ENCODE peak calls at places on chromosomes 13 and 19, in nine cellular contexts. D is esophagus squamous epithelium, B is GM06990, C is tibial nerve, W is MM.1S, H is heart right ventricle, R is body of pancreas, S is cardiac muscle cell, M is RWPE1. A is an unnamed sample.
A peak's percentile ranks its signal among the peaks of the same experiment; 100 is the strongest.

GRCh38 chr13:59088716-59089115 is 1075.0 kb downstream of the DIAPH3 start:
- DNase-seq in D (no peak), B (no peak), C (no peak), W (no peak), H (no peak), R (no peak), S (no peak), M (no peak), A (peak; percentile 55)

GRCh38 chr13:48322294-48322693 is 18.7 kb downstream of the RB1 start:
- DNase-seq in D (no peak), B (no peak), C (no peak), W (no peak), H (no peak), R (no peak), S (no peak), M (no peak), A (no peak)

GRCh38 chr19:11995174-11995573 is 30.3 kb downstream of the ZNF763 start:
- DNase-seq in D (no peak), B (no peak), C (no peak), W (no peak), H (no peak), R (no peak), S (no peak), M (no peak), A (no peak)

GRCh38 chr13:113916330-113916815 is 52.5 kb upstream of the GAS6 start:
- DNase-seq in D (no peak), B (no peak), C (peak; percentile 53), W (no peak), H (no peak), R (no peak), S (no peak), M (peak; percentile 29), A (no peak)

GRCh38 chr13:76696370-76696769 is 189.8 kb downstream of the KCTD12 start:
- DNase-seq in D (no peak), B (no peak), C (no peak), W (no peak), H (no peak), R (no peak), S (peak; percentile 34), M (no peak), A (no peak)

GRCh38 chr13:43933378-43933777 is 53.7 kb downstream of the LACC1 start:
- DNase-seq in D (no peak), B (peak; percentile 48), C (no peak), W (no peak), H (no peak), R (no peak), S (no peak), M (no peak), A (no peak)

GRCh38 chr19:13146763-13147563 is 3.2 kb downstream of the STX10 start:
- DNase-seq in D (no peak), B (no peak), C (peak; percentile 35), W (no peak), H (no peak), R (peak; percentile 25), S (no peak), M (no peak), A (peak; percentile 84)

GRCh38 chr13:111937763-111938375 is 129.1 kb upstream of the SOX1 start:
- DNase-seq in D (no peak), B (no peak), C (no peak), W (no peak), H (no peak), R (peak; percentile 0), S (no peak), M (peak; percentile 68), A (peak; percentile 16)

GRCh38 chr13:92626274-92626673 is 600.3 kb upstream of the GPC6 start:
- DNase-seq in D (no peak), B (no peak), C (no peak), W (no peak), H (no peak), R (no peak), S (no peak), M (no peak), A (no peak)

GRCh38 chr19:12840091-12841079 is 2.1 kb downstream of the MAST1 start:
- DNase-seq in D (no peak), B (peak; percentile 77), C (no peak), W (peak; percentile 31), H (peak; percentile 38), R (peak; percentile 52), S (peak; percentile 92), M (peak; percentile 94), A (peak; percentile 89)

GRCh38 chr13:49098198-49098597 is 121.9 kb upstream of the MLNR start:
- DNase-seq in D (no peak), B (no peak), C (no peak), W (peak; percentile 14), H (no peak), R (peak; percentile 29), S (no peak), M (peak; percentile 61), A (peak; percentile 86)

GRCh38 chr13:88074794-88075509 is 403.8 kb downstream of the SLITRK5 start:
- DNase-seq in D (no peak), B (no peak), C (no peak), W (no peak), H (no peak), R (no peak), S (no peak), M (no peak), A (peak; percentile 80)

GRCh38 chr19:4967738-4968461 is 1.0 kb upstream of the KDM4B start:
- DNase-seq in D (no peak), B (no peak), C (no peak), W (no peak), H (no peak), R (no peak), S (no peak), M (no peak), A (peak; percentile 74)

GRCh38 chr13:25807562-25807961 is 244.3 kb downstream of the SHISA2 start:
- DNase-seq in D (no peak), B (no peak), C (no peak), W (no peak), H (no peak), R (no peak), S (no peak), M (no peak), A (no peak)

GRCh38 chr13:112112534-112113276 is 45.8 kb downstream of the SOX1 start:
- DNase-seq in D (no peak), B (no peak), C (no peak), W (no peak), H (no peak), R (no peak), S (no peak), M (no peak), A (no peak)

GRCh38 chr19:3480383-3481091 is at the start of gene SMIM24:
- DNase-seq in D (no peak), B (no peak), C (no peak), W (no peak), H (no peak), R (no peak), S (no peak), M (no peak), A (no peak)
- TF ChIP-seq CTCF in D (no peak), B (no peak), C (no peak), W (no peak), H (no peak), R (no peak), S (no peak), M (no peak), A (no peak)

DNA sequence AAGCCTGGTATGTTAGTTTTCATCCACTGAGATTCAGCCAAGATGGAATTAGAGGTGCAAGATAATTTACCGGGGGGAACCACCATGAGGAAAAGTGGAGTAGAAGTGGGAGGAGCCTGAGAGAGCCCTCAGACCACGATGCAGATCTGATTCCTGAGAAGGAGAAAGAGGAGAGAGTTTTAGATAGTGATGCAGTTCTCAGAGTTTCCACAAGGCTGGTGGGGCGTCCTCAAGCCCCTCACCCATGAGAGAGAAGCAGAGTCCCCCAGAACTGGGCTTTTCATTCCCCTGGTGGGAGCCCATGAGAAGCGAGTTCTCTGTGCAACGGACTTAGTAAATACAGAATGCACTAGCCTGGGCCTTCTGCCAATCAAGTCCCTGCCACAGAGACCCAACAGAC is 18.1 kb downstream of the CEACAM5 start:
- DNase-seq in D (no peak), B (no peak), C (no peak), W (no peak), H (no peak), R (no peak), S (no peak), M (no peak), A (no peak)
- TF ChIP-seq CTCF in D (no peak), B (no peak), C (no peak), W (no peak), H (no peak), R (no peak), S (no peak), M (no peak), A (no peak)

GRCh38 chr19:16588089-16588823 is 16.0 kb upstream of the SLC35E1 start:
- DNase-seq in D (no peak), B (peak; percentile 91), C (no peak), W (peak; percentile 98), H (peak; percentile 34), R (peak; percentile 62), S (peak; percentile 55), M (no peak), A (no peak)

GRCh38 chr19:16588824-16589577 is 16.8 kb upstream of the SLC35E1 start:
- DNase-seq in D (no peak), B (no peak), C (no peak), W (no peak), H (no peak), R (no peak), S (no peak), M (no peak), A (no peak)

GRCh38 chr19:16591803-16592556 is 19.8 kb upstream of the SLC35E1 start:
- DNase-seq in D (no peak), B (no peak), C (no peak), W (no peak), H (no peak), R (no peak), S (no peak), M (peak; percentile 58), A (peak; percentile 58)

GRCh38 chr19:16590876-16591802 is 18.9 kb upstream of the SLC35E1 start:
- DNase-seq in D (no peak), B (no peak), C (no peak), W (no peak), H (no peak), R (no peak), S (no peak), M (no peak), A (no peak)

GRCh38 chr19:16589917-16590316 is 17.7 kb upstream of the SLC35E1 start:
- DNase-seq in D (no peak), B (no peak), C (no peak), W (no peak), H (no peak), R (no peak), S (no peak), M (no peak), A (no peak)
- TF ChIP-seq CTCF in D (no peak), B (no peak), C (no peak), W (no peak), H (no peak), R (no peak), S (no peak), M (no peak), A (no peak)

DNA sequence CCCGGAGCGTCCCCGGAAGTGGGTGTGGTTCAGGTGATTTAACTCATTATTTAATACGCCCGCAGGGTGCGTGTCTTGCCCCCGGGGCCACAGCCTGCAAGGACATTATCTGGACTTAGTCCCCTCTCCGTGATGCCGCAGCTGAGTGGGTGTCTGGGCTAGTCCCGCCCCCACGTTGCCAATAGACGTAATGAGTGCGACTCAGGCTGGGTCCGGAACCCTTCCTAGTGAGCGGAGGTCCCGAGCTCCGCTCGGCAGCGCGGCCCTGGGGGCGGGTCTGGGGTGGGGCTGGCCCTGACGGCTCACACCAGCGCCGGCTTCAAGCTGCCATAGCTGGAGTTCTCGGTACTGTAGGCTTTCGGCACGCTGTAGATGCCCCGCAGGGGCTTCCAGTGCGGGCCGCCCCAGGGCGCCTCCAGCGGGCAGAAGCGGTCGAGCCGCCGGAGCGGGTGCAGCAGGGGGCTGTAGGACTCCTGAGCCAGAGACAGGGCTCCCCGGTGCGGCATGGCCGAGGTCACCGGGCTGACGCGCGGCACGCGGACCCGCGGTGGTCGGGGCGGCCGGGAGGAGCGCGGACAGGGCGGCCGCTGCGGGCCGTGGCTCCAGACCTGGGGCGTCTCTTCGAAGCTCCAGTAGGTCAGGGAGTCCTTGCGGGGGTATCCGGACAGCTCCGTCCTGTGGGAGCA is 918 bp upstream of the LHB start:
- DNase-seq in D (no peak), B (peak; percentile 74), C (no peak), W (peak; percentile 54), H (peak; percentile 55), R (peak; percentile 52), S (peak; percentile 71), M (no peak), A (no peak)
- TF ChIP-seq CTCF in D (peak; percentile 28), B (peak; percentile 78), C (peak; percentile 38), W (peak; percentile 56), H (peak; percentile 57), R (peak; percentile 46), S (peak; percentile 56), M (peak; percentile 71), A (peak; percentile 35)